ENCODE peak calls at places on chromosomes 6 and 20, in four cellular contexts. G, A, P and E are unnamed samples.

GRCh38 chr20:2752631-2753455 is 47.6 kb downstream of the CPXM1 start:
- DNase-seq in A (peak; percentile 29), P (peak; percentile 14), G (no peak), E (no peak)

GRCh38 chr20:13654463-13655023 is 15.8 kb upstream of the TASP1 start:
- DNase-seq in P (peak; percentile 52), G (no peak), A (no peak), E (no peak)

GRCh38 chr6:142756215-142756630 is 188.8 kb downstream of the HIVEP2 start:
- DNase-seq in P (peak; percentile 83), G (no peak), A (no peak), E (peak; percentile 47)

GRCh38 chr6:114467931-114468330 is 125.1 kb upstream of the HS3ST5 start:
- DNase-seq in A (no peak), G (no peak), P (peak; percentile 10), E (no peak)

GRCh38 chr6:148440877-148441453 is 98.3 kb downstream of the SASH1 start:
- DNase-seq in P (peak; percentile 86), A (no peak), G (peak; percentile 58), E (peak; percentile 72)

GRCh38 chr6:45129051-45129450 is 199.1 kb upstream of the RUNX2 start:
- DNase-seq in P (no peak), A (no peak), G (no peak), E (no peak)

GRCh38 chr6:54935739-54936138 is 89.2 kb downstream of the FAM83B start:
- DNase-seq in G (no peak), A (no peak), P (peak; percentile 65), E (peak; percentile 99)

GRCh38 chr6:7389451-7390217 is at the start of the genes CAGE1 and RIOK1:
- DNase-seq in G (peak; percentile 97), P (peak; percentile 95), A (peak; percentile 65), E (peak; percentile 89)

GRCh38 chr6:108501559-108501958 is 59.2 kb upstream of the FOXO3 start:
- DNase-seq in A (no peak), P (peak; percentile 56), G (no peak), E (peak; percentile 47)

GRCh38 chr6:107330190-107330589 is 129.2 kb downstream of the PDSS2 start:
- DNase-seq in A (no peak), G (no peak), P (no peak), E (no peak)

GRCh38 chr6:105759946-105760345 is 326.2 kb upstream of the PRDM1 start:
- DNase-seq in P (peak; percentile 95), A (no peak), G (no peak), E (peak; percentile 90)

GRCh38 chr6:10633216-10633615 is 61.2 kb downstream of the C6orf52 start:
- DNase-seq in G (no peak), A (no peak), P (peak; percentile 82), E (peak; percentile 97)

GRCh38 chr6:156778615-156779205 is 1.5 kb downstream of the ARID1B start:
- DNase-seq in A (no peak), G (peak; percentile 71), P (peak; percentile 56), E (no peak)

GRCh38 chr6:41692080-41692675 is 43.2 kb downstream of the TFEB start:
- DNase-seq in A (no peak), P (no peak), G (no peak), E (no peak)

GRCh38 chr6:156808287-156808686 is 31.1 kb downstream of the ARID1B start:
- DNase-seq in G (no peak), A (no peak), P (peak; percentile 36), E (no peak)

GRCh38 chr6:153976921-153977693 is 61.9 kb upstream of the OPRM1 start:
- DNase-seq in P (peak; percentile 13), G (no peak), A (no peak), E (peak; percentile 26)
- TF ChIP-seq CTCF in P (no peak), G (no peak), A (no peak), E (no peak)

DNA sequence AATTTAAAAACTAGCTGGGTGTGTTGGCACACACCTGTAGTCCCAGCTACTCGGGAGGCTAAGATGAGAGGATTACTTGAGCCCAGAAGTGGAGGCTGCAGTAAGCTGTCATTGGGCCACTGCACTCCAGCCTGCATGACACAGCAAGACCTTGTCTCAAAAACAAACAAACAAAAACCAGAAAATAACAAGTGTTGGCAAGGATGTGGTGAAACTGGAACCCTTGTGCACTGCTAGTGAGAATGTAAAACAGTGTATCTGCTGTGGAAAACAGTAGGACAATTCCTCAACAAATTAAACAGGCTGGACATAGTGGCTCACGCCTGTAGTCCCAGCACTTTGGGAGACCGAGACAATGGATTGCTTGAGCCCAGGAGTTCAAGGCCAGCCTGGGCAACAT is 3.5 kb downstream of the UQCC1 start:
- DNase-seq in A (no peak), P (no peak), G (no peak), E (no peak)
- H3K36me3 ChIP-seq in A (no peaks in the 10 kb centered on the region), P (peaks cover 5% of the 10 kb centered on the region), G (peaks cover 44% of the 10 kb centered on the region), E (no peaks in the 10 kb centered on the region)

GRCh38 chr6:131946992-131947955 is 3.9 kb downstream of the CCN2 start:
- DNase-seq in G (no peak), A (no peak), P (peak; percentile 75), E (peak; percentile 49)
- H3K4me3 ChIP-seq in G (no peak overlapping the region), A (no peak overlapping the region), P (peak overlapping the region; percentile 78), E (no peak overlapping the region)

GRCh38 chr6:12911387-12911960 is 194.9 kb downstream of the PHACTR1 start:
- DNase-seq in P (peak; percentile 29), G (no peak), A (no peak), E (peak; percentile 44)
- TF ChIP-seq CTCF in P (peak; percentile 25), G (peak; percentile 72), A (peak; percentile 44), E (peak; percentile 39)